ENCODE peak calls at places on chromosome 2, in seven cellular contexts. U is WTC11; R is memory B cell; X is activated CD4-positive, CD25-positive, alpha-beta regulatory T cell; O is breast epithelium; C is Daoy; Q is K562. Z is an unnamed sample.

GRCh38 chr2:121071058-121071504 is 213.9 kb downstream of the TFCP2L1 start:
- DNase-seq in U (peak), R (no peak), X (no peak), O (peak), C (peak), Q (peak), Z (peak)

GRCh38 chr2:16281451-16282330 is 341.3 kb downstream of the MYCN start:
- DNase-seq in U (peak), R (no peak), X (no peak), O (no peak), C (peak), Q (peak), Z (peak)

GRCh38 chr2:82825410-82826090 is 1633.5 kb downstream of the SUCLG1 start:
- DNase-seq in U (no peak), R (no peak), X (no peak), O (no peak), C (no peak), Q (no peak), Z (no peak)

GRCh38 chr2:64888591-64889309 is 100.4 kb upstream of the SLC1A4 start:
- DNase-seq in U (peak), R (no peak), X (no peak), O (no peak), C (peak), Q (peak), Z (peak)

GRCh38 chr2:184815824-184816223 is 217.5 kb downstream of the ZNF804A start:
- DNase-seq in U (no peak), R (no peak), X (no peak), O (no peak), C (no peak), Q (no peak), Z (no peak)

GRCh38 chr2:176246324-176246723 is 22.9 kb upstream of the MTX2 start:
- DNase-seq in U (no peak), R (no peak), X (no peak), O (no peak), C (no peak), Q (no peak), Z (no peak)

GRCh38 chr2:140349695-140350094 is 1569.5 kb upstream of the NXPH2 start:
- DNase-seq in U (no peak), R (no peak), X (no peak), O (no peak), C (no peak), Q (no peak), Z (no peak)

GRCh38 chr2:628651-629050 is 48.6 kb downstream of the TMEM18 start:
- DNase-seq in U (no peak), R (no peak), X (no peak), O (no peak), C (peak), Q (no peak), Z (no peak)

GRCh38 chr2:228681979-228682378 is 500.5 kb upstream of the SPHKAP start:
- DNase-seq in U (no peak), R (no peak), X (no peak), O (no peak), C (no peak), Q (no peak), Z (no peak)

GRCh38 chr2:24877646-24878045 is 42.4 kb downstream of the ADCY3 start:
- DNase-seq in U (no peak), R (no peak), X (no peak), O (no peak), C (no peak), Q (no peak), Z (no peak)

GRCh38 chr2:27162151-27163121 is 13.6 kb downstream of the TCF23 start:
- DNase-seq in U (no peak), R (no peak), X (no peak), O (no peak), C (peak), Q (peak), Z (no peak)

GRCh38 chr2:79713131-79713785 is 200.4 kb downstream of the CTNNA2 start:
- DNase-seq in U (no peak), R (no peak), X (no peak), O (no peak), C (no peak), Q (no peak), Z (no peak)

GRCh38 chr2:37688771-37689468 is 17.5 kb upstream of the CDC42EP3 start:
- DNase-seq in U (no peak), R (no peak), X (no peak), O (no peak), C (peak), Q (no peak), Z (no peak)

GRCh38 chr2:239555566-239555895 is 154.7 kb upstream of the HDAC4 start:
- DNase-seq in U (no peak), R (no peak), X (no peak), O (no peak), C (no peak), Q (no peak), Z (no peak)

GRCh38 chr2:84781942-84782716 is 98.8 kb downstream of the TRABD2A start:
- DNase-seq in U (no peak), R (no peak), X (no peak), O (no peak), C (peak), Q (peak), Z (no peak)

GRCh38 chr2:165528691-165529090 is 59.2 kb downstream of the CSRNP3 start:
- DNase-seq in U (no peak), R (no peak), X (no peak), O (no peak), C (no peak), Q (no peak), Z (no peak)

GRCh38 chr2:133586978-133587377 is 18.7 kb upstream of the NCKAP5 start:
- DNase-seq in U (no peak), R (no peak), X (no peak), O (peak), C (peak), Q (no peak), Z (no peak)

GRCh38 chr2:31188141-31188540 is 29.2 kb downstream of the CAPN14 start:
- DNase-seq in U (no peak), R (no peak), X (no peak), O (no peak), C (no peak), Q (no peak), Z (no peak)

GRCh38 chr2:230586328-230586982 is 126.2 kb upstream of the CAB39 start:
- DNase-seq in U (no peak), R (no peak), X (no peak), O (no peak), C (no peak), Q (no peak), Z (no peak)

GRCh38 chr2:233831011-233831721 is 23.2 kb downstream of the HJURP start:
- DNase-seq in U (no peak), R (no peak), X (no peak), O (no peak), C (no peak), Q (no peak), Z (peak)

GRCh38 chr2:116687381-116687780 is 1127.1 kb upstream of the DDX18 start:
- DNase-seq in U (no peak), R (no peak), X (no peak), O (no peak), C (no peak), Q (no peak), Z (no peak)

GRCh38 chr2:68825891-68826290 is 45.3 kb downstream of the BMP10 start:
- DNase-seq in U (no peak), R (no peak), X (no peak), O (no peak), C (no peak), Q (no peak), Z (no peak)

GRCh38 chr2:130763405-130763804 is 8.1 kb downstream of the AMER3 start:
- DNase-seq in U (no peak), R (no peak), X (no peak), O (no peak), C (no peak), Q (no peak), Z (no peak)

GRCh38 chr2:220619525-220620267 is 952.4 kb downstream of the EPHA4 start:
- DNase-seq in U (no peak), R (no peak), X (no peak), O (no peak), C (peak), Q (no peak), Z (no peak)

GRCh38 chr2:128584296-128584900 is 265.7 kb upstream of the HS6ST1 start:
- DNase-seq in U (no peak), R (no peak), X (no peak), O (no peak), C (no peak), Q (no peak), Z (no peak)

GRCh38 chr2:217248312-217248935 is 388.6 kb upstream of the TNP1 start:
- DNase-seq in U (peak), R (no peak), X (no peak), O (peak), C (peak), Q (peak), Z (peak)

GRCh38 chr2:216344958-216345315 is 27.3 kb downstream of the MARCHF4 start:
- DNase-seq in U (no peak), R (no peak), X (no peak), O (no peak), C (no peak), Q (no peak), Z (no peak)